ENCODE peak calls at places on chromosomes 16 and 17, in eight cellular contexts. Q is K562; F is right lobe of liver; C is thoracic aorta; Y is pancreas; O is CD8-positive, alpha-beta T cell; D is body of pancreas; V is heart left ventricle. K is an unnamed sample.

GRCh38 chr17:79992657-79993389 is 42.8 kb downstream of the TBC1D16 start:
- ATAC-seq in Q (no peak), F (no peak), C (no peak), Y (peak; percentile 21), O (no peak), D (no peak), V (peak; percentile 7), K (no peak)

GRCh38 chr17:74235040-74235581 is 21.7 kb downstream of the TTYH2 start:
- ATAC-seq in Q (peak; percentile 45), F (no peak), C (no peak), Y (no peak), O (no peak), D (no peak), V (peak; percentile 15), K (no peak)

GRCh38 chr16:66858740-66859396 is 14.7 kb downstream of the CA7 start:
- ATAC-seq in Q (no peak), F (peak; percentile 56), C (no peak), Y (peak; percentile 44), O (no peak), D (no peak), V (peak; percentile 97), K (no peak)

GRCh38 chr17:2872282-2872681 is 76.0 kb downstream of the RAP1GAP2 start:
- ATAC-seq in Q (no peak), F (no peak), C (no peak), Y (no peak), O (no peak), D (no peak), V (no peak), K (no peak)

GRCh38 chr16:57529324-57530103 is 6.9 kb downstream of the CCDC102A start:
- ATAC-seq in Q (no peak), F (no peak), C (no peak), Y (no peak), O (no peak), D (no peak), V (no peak), K (no peak)

GRCh38 chr17:27633312-27634025 is 2.5 kb downstream of the LGALS9 start:
- ATAC-seq in Q (peak; percentile 72), F (no peak), C (no peak), Y (peak; percentile 49), O (no peak), D (peak; percentile 62), V (peak; percentile 18), K (peak; percentile 19)

GRCh38 chr17:6756425-6757012 is 673 bp downstream of the XAF1 start:
- ATAC-seq in Q (no peak), F (peak; percentile 7), C (no peak), Y (no peak), O (no peak), D (no peak), V (no peak), K (no peak)

GRCh38 chr17:8426094-8426720 is 9.5 kb upstream of the NDEL1 start:
- ATAC-seq in Q (no peak), F (peak; percentile 63), C (no peak), Y (no peak), O (no peak), D (no peak), V (no peak), K (no peak)

GRCh38 chr17:6497496-6498221 is 53.4 kb downstream of the PIMREG start:
- ATAC-seq in Q (no peak), F (no peak), C (no peak), Y (no peak), O (no peak), D (no peak), V (no peak), K (no peak)

GRCh38 chr17:29613371-29613837 is 9.3 kb downstream of the CORO6 start:
- ATAC-seq in Q (no peak), F (peak; percentile 64), C (peak; percentile 44), Y (peak; percentile 66), O (peak; percentile 29), D (peak; percentile 59), V (peak; percentile 74), K (peak; percentile 83)

GRCh38 chr17:15039366-15039765 is 225.8 kb downstream of the PMP22 start:
- ATAC-seq in Q (no peak), F (no peak), C (no peak), Y (no peak), O (no peak), D (no peak), V (no peak), K (no peak)

GRCh38 chr17:31357831-31358400 is 33.6 kb upstream of the RAB11FIP4 start:
- ATAC-seq in Q (no peak), F (no peak), C (no peak), Y (no peak), O (no peak), D (no peak), V (no peak), K (no peak)

GRCh38 chr16:88992351-88993005 is 15.5 kb upstream of the CBFA2T3 start:
- ATAC-seq in Q (peak; percentile 88), F (no peak), C (no peak), Y (no peak), O (no peak), D (no peak), V (no peak), K (no peak)

GRCh38 chr16:4116328-4117249 is at the start of gene ADCY9:
- ATAC-seq in Q (peak; percentile 97), F (peak; percentile 84), C (peak; percentile 72), Y (peak; percentile 80), O (peak; percentile 77), D (peak; percentile 90), V (peak; percentile 83), K (peak; percentile 91)

GRCh38 chr16:12155235-12155634 is 178.7 kb downstream of the SNX29 start:
- ATAC-seq in Q (no peak), F (no peak), C (no peak), Y (no peak), O (no peak), D (no peak), V (no peak), K (no peak)

GRCh38 chr17:73956595-73957465 is 246.6 kb upstream of the RPL38 start:
- ATAC-seq in Q (peak; percentile 94), F (peak; percentile 77), C (no peak), Y (peak; percentile 81), O (peak; percentile 54), D (peak; percentile 64), V (peak; percentile 37), K (no peak)

GRCh38 chr17:42653179-42654124 is 5.6 kb upstream of the TUBG2 start:
- ATAC-seq in Q (peak; percentile 74), F (peak; percentile 58), C (no peak), Y (peak; percentile 80), O (no peak), D (peak; percentile 76), V (peak; percentile 78), K (peak; percentile 76)

GRCh38 chr17:51692917-51693316 is 432.6 kb downstream of the UTP18 start:
- ATAC-seq in Q (no peak), F (no peak), C (no peak), Y (no peak), O (no peak), D (no peak), V (no peak), K (no peak)

GRCh38 chr17:63966646-63967265 is 6.0 kb downstream of the SCN4A start:
- ATAC-seq in Q (no peak), F (no peak), C (no peak), Y (no peak), O (peak; percentile 98), D (no peak), V (no peak), K (no peak)

GRCh38 chr17:77155125-77155524 is 14.4 kb downstream of the SEC14L1 start:
- ATAC-seq in Q (no peak), F (no peak), C (no peak), Y (no peak), O (no peak), D (no peak), V (no peak), K (no peak)
- H3K4me1 ChIP-seq in Q (no peaks in the 10 kb centered on the region), F (peaks cover 7% of the 10 kb centered on the region), C (peaks cover 39% of the 10 kb centered on the region), Y (peaks cover 7% of the 10 kb centered on the region), O (no peaks in the 10 kb centered on the region), D (peaks cover 22% of the 10 kb centered on the region), V (peaks cover 80% of the 10 kb centered on the region), K (peaks cover 2% of the 10 kb centered on the region)

DNA sequence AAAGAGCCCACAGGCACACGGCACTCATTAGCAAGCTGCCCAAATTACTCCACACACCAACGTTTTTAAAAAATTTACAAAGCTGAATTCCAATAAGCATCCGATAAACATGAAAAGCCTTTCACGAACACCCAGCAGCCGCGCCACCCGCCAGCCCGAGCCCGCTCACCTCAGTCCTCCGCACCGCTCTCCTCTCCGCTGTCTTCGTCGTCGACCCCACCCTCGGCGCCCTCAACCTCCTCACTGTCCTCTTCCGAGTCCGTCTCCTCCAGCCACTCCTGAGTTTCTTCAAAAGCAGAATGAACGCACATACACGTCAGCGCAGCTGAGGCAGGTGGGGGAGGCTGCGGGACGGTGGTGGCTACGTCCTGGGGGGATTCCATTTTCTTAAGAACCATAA is 57.6 kb downstream of the KLHDC4 start:
- ATAC-seq in Q (no peak), F (no peak), C (no peak), Y (no peak), O (no peak), D (no peak), V (no peak), K (no peak)
- H3K4me3 ChIP-seq in Q (no peak overlapping the region), F (no peak overlapping the region), C (no peak overlapping the region), Y (no peak overlapping the region), O (no peak overlapping the region), D (no peak overlapping the region), V (no peak overlapping the region), K (no peak overlapping the region)

GRCh38 chr17:38667787-38668122 is 7.0 kb downstream of the EPOP start:
- ATAC-seq in Q (no peak), F (no peak), C (no peak), Y (no peak), O (no peak), D (no peak), V (no peak), K (no peak)
- TF ChIP-seq CTCF in Q (no peak), F (no peak), C (peak; percentile 10), Y (no peak), O (peak; percentile 12), D (no peak), V (no peak), K (no peak)

DNA sequence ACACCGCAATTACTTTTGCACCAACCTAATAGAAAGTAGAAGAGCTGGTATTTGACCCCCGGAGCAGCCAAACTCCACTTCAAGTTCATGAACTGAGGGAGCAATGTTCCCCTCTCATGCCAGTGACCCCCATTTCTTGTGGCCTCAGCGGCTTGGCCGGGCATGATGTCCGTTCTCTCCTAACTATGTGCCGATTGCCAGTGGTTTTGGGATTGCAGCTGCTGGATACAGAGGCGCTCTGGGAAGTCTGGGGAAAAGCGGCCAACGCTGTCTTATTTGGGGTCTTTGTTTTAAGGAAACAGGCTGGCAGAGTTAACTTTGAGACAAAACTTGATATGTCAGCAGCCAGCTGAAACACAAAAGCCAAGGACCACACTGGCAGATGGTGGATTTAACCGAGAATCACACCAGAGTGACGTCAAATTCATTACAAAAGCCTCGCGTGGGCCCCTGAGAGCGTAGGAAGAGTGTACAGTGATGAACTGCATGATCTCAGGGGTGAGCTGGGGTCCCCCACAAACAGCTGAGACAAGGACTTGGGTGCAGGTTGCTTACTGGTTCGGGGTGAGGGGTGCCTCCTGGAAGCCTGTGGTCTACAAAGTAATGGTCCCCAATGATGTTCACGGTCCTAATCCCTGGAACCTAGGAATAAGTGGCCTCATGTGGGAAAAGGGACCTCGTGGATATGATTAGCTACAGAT is 180.4 kb downstream of the IRF8 start:
- ATAC-seq in Q (no peak), F (no peak), C (no peak), Y (no peak), O (no peak), D (no peak), V (no peak), K (no peak)
- H3K4me1 ChIP-seq in Q (no peaks in the 10 kb centered on the region), F (no peaks in the 10 kb centered on the region), C (no peaks in the 10 kb centered on the region), Y (no peaks in the 10 kb centered on the region), O (no peaks in the 10 kb centered on the region), D (no peaks in the 10 kb centered on the region), V (no peaks in the 10 kb centered on the region), K (no peaks in the 10 kb centered on the region)

K was measured in gastroesophageal sphincter.